ENCODE peak calls at places on chromosomes 2 and 18, in eight cellular contexts. One of them, this sample, is unnamed.
A peak's percentile ranks its signal among the peaks of the same experiment; 100 is the strongest.

GRCh38 chr2:108612153-108612513 is 77.9 kb downstream of the LIMS1 start:
- DNase-seq in thoracic aorta: no peak
- DNase-seq in BE2C: no peak
- DNase-seq in colonic mucosa: no peak
- DNase-seq in cardiac muscle cell: no peak
- DNase-seq in endothelial cell of umbilical vein: no peak
- DNase-seq in GM10248: peak; percentile 73
- DNase-seq in GM12864: peak; percentile 98
- DNase-seq in this sample: no peak

GRCh38 chr2:207167129-207167923 is 1.6 kb upstream of the KLF7 start:
- DNase-seq in thoracic aorta: no peak
- DNase-seq in BE2C: no peak
- DNase-seq in colonic mucosa: no peak
- DNase-seq in cardiac muscle cell: peak; percentile 34
- DNase-seq in endothelial cell of umbilical vein: no peak
- DNase-seq in GM10248: peak; percentile 28
- DNase-seq in GM12864: no peak
- DNase-seq in this sample: no peak

GRCh38 chr2:113700186-113700841 is 56.1 kb downstream of the SLC35F5 start:
- DNase-seq in thoracic aorta: no peak
- DNase-seq in BE2C: peak; percentile 9
- DNase-seq in colonic mucosa: no peak
- DNase-seq in cardiac muscle cell: peak; percentile 20
- DNase-seq in endothelial cell of umbilical vein: no peak
- DNase-seq in GM10248: peak; percentile 84
- DNase-seq in GM12864: peak; percentile 70
- DNase-seq in this sample: no peak

GRCh38 chr2:145652992-145653545 is 1133.2 kb upstream of the ZEB2 start:
- DNase-seq in thoracic aorta: peak; percentile 2
- DNase-seq in BE2C: no peak
- DNase-seq in colonic mucosa: no peak
- DNase-seq in cardiac muscle cell: no peak
- DNase-seq in endothelial cell of umbilical vein: no peak
- DNase-seq in GM10248: no peak
- DNase-seq in GM12864: no peak
- DNase-seq in this sample: no peak

GRCh38 chr18:47323158-47323557 is 71.7 kb upstream of the SKOR2 start:
- DNase-seq in thoracic aorta: no peak
- DNase-seq in BE2C: no peak
- DNase-seq in colonic mucosa: no peak
- DNase-seq in cardiac muscle cell: no peak
- DNase-seq in endothelial cell of umbilical vein: no peak
- DNase-seq in GM10248: no peak
- DNase-seq in GM12864: no peak
- DNase-seq in this sample: no peak

GRCh38 chr2:151297882-151298281 is 8.4 kb upstream of the NMI start:
- DNase-seq in thoracic aorta: no peak
- DNase-seq in BE2C: no peak
- DNase-seq in colonic mucosa: no peak
- DNase-seq in cardiac muscle cell: no peak
- DNase-seq in endothelial cell of umbilical vein: peak; percentile 92
- DNase-seq in GM10248: peak; percentile 62
- DNase-seq in GM12864: no peak
- DNase-seq in this sample: no peak

GRCh38 chr18:27493182-27493581 is 308.1 kb upstream of the CHST9 start:
- DNase-seq in thoracic aorta: no peak
- DNase-seq in BE2C: no peak
- DNase-seq in colonic mucosa: no peak
- DNase-seq in cardiac muscle cell: no peak
- DNase-seq in endothelial cell of umbilical vein: no peak
- DNase-seq in GM10248: no peak
- DNase-seq in GM12864: no peak
- DNase-seq in this sample: no peak

GRCh38 chr18:44789704-44790103 is 109.0 kb downstream of the SETBP1 start:
- DNase-seq in thoracic aorta: no peak
- DNase-seq in BE2C: peak; percentile 12
- DNase-seq in colonic mucosa: no peak
- DNase-seq in cardiac muscle cell: no peak
- DNase-seq in endothelial cell of umbilical vein: peak; percentile 28
- DNase-seq in GM10248: no peak
- DNase-seq in GM12864: no peak
- DNase-seq in this sample: no peak

GRCh38 chr2:54666131-54666637 is 57.3 kb upstream of the EML6 start:
- DNase-seq in thoracic aorta: no peak
- DNase-seq in BE2C: no peak
- DNase-seq in colonic mucosa: no peak
- DNase-seq in cardiac muscle cell: no peak
- DNase-seq in endothelial cell of umbilical vein: peak; percentile 19
- DNase-seq in GM10248: no peak
- DNase-seq in GM12864: no peak
- DNase-seq in this sample: no peak

GRCh38 chr2:151162185-151162584 is 99.5 kb downstream of the RBM43 start:
- DNase-seq in thoracic aorta: no peak
- DNase-seq in BE2C: no peak
- DNase-seq in colonic mucosa: no peak
- DNase-seq in cardiac muscle cell: peak; percentile 11
- DNase-seq in endothelial cell of umbilical vein: peak; percentile 28
- DNase-seq in GM10248: no peak
- DNase-seq in GM12864: no peak
- DNase-seq in this sample: no peak

GRCh38 chr2:149488719-149489440 is 98.7 kb downstream of the MMADHC start:
- DNase-seq in thoracic aorta: no peak
- DNase-seq in BE2C: no peak
- DNase-seq in colonic mucosa: no peak
- DNase-seq in cardiac muscle cell: no peak
- DNase-seq in endothelial cell of umbilical vein: no peak
- DNase-seq in GM10248: no peak
- DNase-seq in GM12864: no peak
- DNase-seq in this sample: no peak

GRCh38 chr2:149490296-149490695 is 97.3 kb downstream of the MMADHC start:
- DNase-seq in thoracic aorta: no peak
- DNase-seq in BE2C: no peak
- DNase-seq in colonic mucosa: no peak
- DNase-seq in cardiac muscle cell: no peak
- DNase-seq in endothelial cell of umbilical vein: peak; percentile 39
- DNase-seq in GM10248: no peak
- DNase-seq in GM12864: no peak
- DNase-seq in this sample: no peak

GRCh38 chr2:149489452-149489851 is 98.1 kb downstream of the MMADHC start:
- DNase-seq in thoracic aorta: no peak
- DNase-seq in BE2C: peak; percentile 4
- DNase-seq in colonic mucosa: no peak
- DNase-seq in cardiac muscle cell: no peak
- DNase-seq in endothelial cell of umbilical vein: no peak
- DNase-seq in GM10248: no peak
- DNase-seq in GM12864: no peak
- DNase-seq in this sample: no peak

GRCh38 chr2:149486664-149487063 is 100.9 kb downstream of the MMADHC start:
- DNase-seq in thoracic aorta: no peak
- DNase-seq in BE2C: no peak
- DNase-seq in colonic mucosa: no peak
- DNase-seq in cardiac muscle cell: no peak
- DNase-seq in endothelial cell of umbilical vein: no peak
- DNase-seq in GM10248: no peak
- DNase-seq in GM12864: no peak
- DNase-seq in this sample: no peak

GRCh38 chr2:149487189-149487588 is 100.4 kb downstream of the MMADHC start:
- DNase-seq in thoracic aorta: no peak
- DNase-seq in BE2C: no peak
- DNase-seq in colonic mucosa: no peak
- DNase-seq in cardiac muscle cell: no peak
- DNase-seq in endothelial cell of umbilical vein: peak; percentile 13
- DNase-seq in GM10248: no peak
- DNase-seq in GM12864: no peak
- DNase-seq in this sample: no peak
- TF ChIP-seq CTCF in thoracic aorta: no peak
- TF ChIP-seq CTCF in BE2C: no peak
- TF ChIP-seq CTCF in colonic mucosa: no peak
- TF ChIP-seq CTCF in cardiac muscle cell: no peak
- TF ChIP-seq CTCF in endothelial cell of umbilical vein: no peak
- TF ChIP-seq CTCF in GM10248: no peak
- TF ChIP-seq CTCF in GM12864: no peak
- TF ChIP-seq CTCF in this sample: no peak

DNA sequence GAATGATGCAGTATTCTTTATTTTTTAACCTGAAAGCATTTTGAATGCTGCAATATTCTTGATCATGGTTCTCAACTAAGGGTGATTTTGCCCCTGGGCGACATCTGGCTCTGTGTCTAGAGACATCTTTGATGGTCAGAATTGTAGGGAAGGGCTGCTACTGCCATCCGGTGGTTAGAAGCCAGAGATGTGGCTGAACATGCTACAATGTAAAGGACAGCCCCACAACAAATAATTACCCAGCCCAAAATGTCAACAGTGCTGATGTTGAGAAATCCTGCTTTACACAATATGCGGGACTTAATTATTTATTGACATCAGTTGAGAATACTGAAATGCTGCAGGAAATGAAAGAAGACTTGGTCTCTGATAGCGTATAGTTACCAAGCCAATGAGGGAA is 37.5 kb upstream of the SERPINB2 start:
- DNase-seq in thoracic aorta: no peak
- DNase-seq in BE2C: peak; percentile 12
- DNase-seq in colonic mucosa: no peak
- DNase-seq in cardiac muscle cell: peak; percentile 40
- DNase-seq in endothelial cell of umbilical vein: peak; percentile 17
- DNase-seq in GM10248: no peak
- DNase-seq in GM12864: no peak
- DNase-seq in this sample: no peak
- TF ChIP-seq CTCF in thoracic aorta: no peak
- TF ChIP-seq CTCF in BE2C: peak; percentile 38
- TF ChIP-seq CTCF in colonic mucosa: no peak
- TF ChIP-seq CTCF in cardiac muscle cell: peak; percentile 49
- TF ChIP-seq CTCF in endothelial cell of umbilical vein: peak; percentile 36
- TF ChIP-seq CTCF in GM10248: peak; percentile 46
- TF ChIP-seq CTCF in GM12864: peak; percentile 39
- TF ChIP-seq CTCF in this sample: peak; percentile 57

DNA sequence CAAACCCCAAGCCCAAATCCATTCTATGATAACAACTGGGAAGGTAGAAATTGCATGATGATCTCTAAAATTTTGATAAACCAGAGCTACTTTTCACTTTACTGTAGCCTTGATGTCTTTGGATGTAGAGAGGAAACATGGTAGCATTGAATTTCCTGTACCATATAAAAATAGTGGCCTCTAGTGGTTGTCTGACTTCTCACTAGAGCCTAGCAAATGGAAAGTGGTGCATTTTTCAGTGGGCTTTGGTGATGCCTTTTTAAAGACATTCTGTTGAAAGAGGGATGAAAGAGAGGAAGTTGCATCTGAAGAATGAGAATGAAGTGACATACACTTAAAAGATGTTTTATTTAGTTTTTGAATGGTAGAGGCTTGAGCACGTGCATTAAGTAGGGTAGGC is 662.2 kb downstream of the XIRP2 start:
- DNase-seq in thoracic aorta: no peak
- DNase-seq in BE2C: no peak
- DNase-seq in colonic mucosa: no peak
- DNase-seq in cardiac muscle cell: peak; percentile 46
- DNase-seq in endothelial cell of umbilical vein: peak; percentile 35
- DNase-seq in GM10248: peak; percentile 10
- DNase-seq in GM12864: no peak
- DNase-seq in this sample: no peak
- TF ChIP-seq CTCF in thoracic aorta: no peak
- TF ChIP-seq CTCF in BE2C: peak; percentile 39
- TF ChIP-seq CTCF in colonic mucosa: no peak
- TF ChIP-seq CTCF in cardiac muscle cell: peak; percentile 43
- TF ChIP-seq CTCF in endothelial cell of umbilical vein: peak; percentile 14
- TF ChIP-seq CTCF in GM10248: peak; percentile 18
- TF ChIP-seq CTCF in GM12864: peak; percentile 40
- TF ChIP-seq CTCF in this sample: peak; percentile 46

DNA sequence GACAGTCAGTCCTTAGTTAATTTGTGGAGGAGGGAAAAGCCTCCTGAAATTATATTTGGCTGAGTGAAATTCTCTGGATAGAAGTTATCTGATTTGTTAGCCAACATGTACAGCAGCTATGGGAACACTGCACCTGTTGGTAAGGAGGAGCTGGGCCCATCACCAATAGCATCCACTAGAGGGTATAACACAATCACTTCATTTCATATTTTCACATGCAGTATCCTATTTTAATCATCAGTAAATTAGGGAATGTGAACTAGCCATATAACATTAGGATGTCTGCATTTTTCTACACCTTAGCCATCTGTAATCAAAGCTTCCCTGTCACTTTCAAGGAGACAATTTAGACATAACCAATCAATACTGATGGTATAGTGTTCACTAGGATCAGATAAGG is 818.4 kb upstream of the CDH2 start:
- DNase-seq in thoracic aorta: no peak
- DNase-seq in BE2C: no peak
- DNase-seq in colonic mucosa: no peak
- DNase-seq in cardiac muscle cell: no peak
- DNase-seq in endothelial cell of umbilical vein: peak; percentile 23
- DNase-seq in GM10248: no peak
- DNase-seq in GM12864: no peak
- DNase-seq in this sample: no peak
- TF ChIP-seq CTCF in thoracic aorta: no peak
- TF ChIP-seq CTCF in BE2C: peak; percentile 20
- TF ChIP-seq CTCF in colonic mucosa: no peak
- TF ChIP-seq CTCF in cardiac muscle cell: peak; percentile 9
- TF ChIP-seq CTCF in endothelial cell of umbilical vein: no peak
- TF ChIP-seq CTCF in GM10248: no peak
- TF ChIP-seq CTCF in GM12864: no peak
- TF ChIP-seq CTCF in this sample: peak; percentile 21

GRCh38 chr2:196336715-196337617 is 165.6 kb upstream of the STK17B start:
- DNase-seq in thoracic aorta: no peak
- DNase-seq in BE2C: no peak
- DNase-seq in colonic mucosa: no peak
- DNase-seq in cardiac muscle cell: peak; percentile 32
- DNase-seq in endothelial cell of umbilical vein: peak; percentile 43
- DNase-seq in GM10248: no peak
- DNase-seq in GM12864: no peak
- DNase-seq in this sample: no peak
- TF ChIP-seq CTCF in thoracic aorta: peak; percentile 53
- TF ChIP-seq CTCF in BE2C: peak; percentile 44
- TF ChIP-seq CTCF in colonic mucosa: peak; percentile 36
- TF ChIP-seq CTCF in cardiac muscle cell: peak; percentile 41
- TF ChIP-seq CTCF in endothelial cell of umbilical vein: peak; percentile 26
- TF ChIP-seq CTCF in GM10248: no peak
- TF ChIP-seq CTCF in GM12864: no peak
- TF ChIP-seq CTCF in this sample: peak; percentile 70

DNA sequence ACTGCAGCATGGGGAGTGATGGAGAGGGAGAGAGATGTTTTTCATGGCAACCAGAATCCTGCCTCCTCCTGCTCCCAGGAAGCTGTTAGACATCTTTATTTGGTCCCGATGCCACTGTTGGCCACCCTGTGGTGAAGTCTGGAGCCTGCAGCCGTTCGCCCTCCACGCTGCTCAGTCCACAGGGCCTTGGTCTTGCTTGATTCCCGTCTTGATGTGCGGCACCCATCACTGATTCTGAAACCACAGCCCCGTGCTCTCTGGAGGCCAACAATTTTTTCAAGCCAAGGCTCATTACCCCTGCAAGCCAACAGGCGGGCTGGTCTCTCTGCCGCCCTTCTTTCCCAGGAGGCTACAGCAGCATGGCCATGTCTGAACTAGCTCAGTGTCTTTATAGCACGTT is 24.5 kb downstream of the SIGLEC15 start:
- DNase-seq in thoracic aorta: no peak
- DNase-seq in BE2C: no peak
- DNase-seq in colonic mucosa: no peak
- DNase-seq in cardiac muscle cell: no peak
- DNase-seq in endothelial cell of umbilical vein: no peak
- DNase-seq in GM10248: no peak
- DNase-seq in GM12864: no peak
- DNase-seq in this sample: no peak
- TF ChIP-seq CTCF in thoracic aorta: peak; percentile 12
- TF ChIP-seq CTCF in BE2C: peak; percentile 5
- TF ChIP-seq CTCF in colonic mucosa: no peak
- TF ChIP-seq CTCF in cardiac muscle cell: peak; percentile 21
- TF ChIP-seq CTCF in endothelial cell of umbilical vein: peak; percentile 8
- TF ChIP-seq CTCF in GM10248: peak; percentile 1
- TF ChIP-seq CTCF in GM12864: peak; percentile 70
- TF ChIP-seq CTCF in this sample: peak; percentile 59

This sample was measured in progenitor cell of endocrine pancreas.